ENCODE peak calls at places on chromosomes 3 and 15, in seven cellular contexts. R is heart left ventricle, G is adrenal gland, H is neural progenitor cell, X is adipocyte, L is SJCRH30, D is SJSA1. O is an unnamed sample. For H3K27me3 and H3K9me3, the result is how much of the 10 kb centered on the place peaks cover.

GRCh38 chr3:64342940-64343691 is 117.8 kb upstream of the PRICKLE2 start:
- DNase-seq in H (peak), G (peak), R (no peak), X (peak), D (peak), L (no peak), O (no peak)

GRCh38 chr15:81940467-81941451 is 105.1 kb downstream of the MEX3B start:
- DNase-seq in L (peak), H (no peak), R (no peak), G (no peak), D (peak), X (peak), O (no peak)

GRCh38 chr15:29124581-29125381 is 144.8 kb downstream of the NSMCE3 start:
- DNase-seq in D (no peak), R (peak), G (no peak), H (peak), L (peak), X (peak), O (no peak)

GRCh38 chr3:179853176-179853575 is 183.6 kb downstream of the PEX5L start:
- DNase-seq in D (no peak), H (no peak), L (no peak), X (peak), R (peak), G (no peak), O (no peak)

GRCh38 chr15:101286471-101287114 is 8.5 kb downstream of the SNRPA1 start:
- DNase-seq in R (no peak), L (no peak), X (no peak), D (no peak), H (no peak), G (no peak), O (no peak)

GRCh38 chr15:69474846-69475455 is 22.3 kb downstream of the RPLP1 start:
- DNase-seq in L (no peak), G (no peak), H (no peak), R (no peak), X (no peak), D (peak), O (no peak)

GRCh38 chr3:31039145-31039544 is 144.7 kb upstream of the GADL1 start:
- DNase-seq in X (no peak), R (no peak), H (no peak), G (no peak), D (no peak), L (no peak), O (no peak)

GRCh38 chr15:35308802-35309201 is 223.7 kb upstream of the NANOGP8 start:
- DNase-seq in R (peak), X (peak), G (no peak), L (no peak), D (peak), H (no peak), O (peak)

GRCh38 chr3:151843275-151843674 is 29.4 kb downstream of the AADAC start:
- DNase-seq in X (peak), R (no peak), D (no peak), L (peak), G (no peak), H (no peak), O (no peak)

GRCh38 chr3:16906679-16907078 is 21.9 kb downstream of the PLCL2 start:
- DNase-seq in R (no peak), L (peak), X (peak), G (peak), D (peak), H (no peak), O (no peak)

GRCh38 chr15:67820992-67821783 is 4.1 kb upstream of the SKOR1 start:
- DNase-seq in L (no peak), H (peak), G (peak), R (peak), D (peak), X (peak), O (no peak)

GRCh38 chr3:22627993-22628499 is 575.1 kb upstream of the UBE2E2 start:
- DNase-seq in H (peak), L (no peak), D (no peak), R (no peak), G (no peak), X (no peak), O (no peak)

GRCh38 chr15:101306341-101307047 is 11.4 kb upstream of the SNRPA1 start:
- DNase-seq in X (no peak), L (no peak), R (no peak), G (peak), H (no peak), D (no peak), O (no peak)

GRCh38 chr3:143016321-143016972 is 15.1 kb downstream of the U2SURP start:
- DNase-seq in H (no peak), X (peak), G (no peak), R (no peak), D (no peak), L (peak), O (no peak)

GRCh38 chr3:176430244-176430893 is 766.9 kb downstream of the TBL1XR1 start:
- DNase-seq in H (peak), L (peak), D (no peak), G (no peak), R (no peak), X (peak), O (no peak)

GRCh38 chr3:147412491-147412916 is 3.3 kb downstream of the ZIC1 start:
- DNase-seq in G (no peak), L (no peak), D (no peak), H (peak), R (no peak), X (no peak), O (no peak)

GRCh38 chr3:22089284-22089683 is 338.3 kb upstream of the ZNF385D start:
- DNase-seq in G (no peak), D (no peak), X (peak), R (no peak), H (peak), L (peak), O (no peak)

GRCh38 chr15:41161736-41162135 is 45.7 kb upstream of the INO80 start:
- DNase-seq in L (no peak), R (no peak), H (no peak), G (no peak), D (no peak), X (no peak), O (no peak)

DNA sequence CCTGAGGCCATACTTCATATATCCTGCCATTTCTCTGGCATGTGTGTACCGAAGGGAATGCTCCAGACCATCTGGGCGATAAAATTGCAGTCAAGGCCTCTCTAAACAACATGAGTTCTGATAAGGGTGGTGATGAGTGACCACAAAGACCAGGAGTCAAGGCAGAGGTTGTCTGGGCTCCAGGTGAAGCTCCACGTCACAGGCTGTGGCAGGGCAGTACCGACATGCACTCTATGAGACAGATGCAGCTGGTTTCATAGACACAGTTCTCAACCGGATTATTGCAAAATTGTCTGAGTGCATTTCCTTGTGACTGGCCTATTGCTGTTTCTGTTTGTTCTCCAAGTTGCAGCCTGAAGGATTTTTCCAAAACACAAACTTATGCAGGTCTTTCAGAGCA is 157.5 kb upstream of the HES1 start:
- DNase-seq in G (no peak), D (no peak), H (no peak), R (no peak), L (no peak), X (no peak), O (no peak)
- H3K27me3 ChIP-seq in G (under half), D (under half), H (under half), R (under half), L (under half), X (under half), O (under half)

GRCh38 chr3:20572473-20572872 is 386.5 kb upstream of the SGO1 start:
- DNase-seq in G (no peak), R (no peak), H (no peak), X (no peak), D (no peak), L (no peak), O (no peak)
- H3K9me3 ChIP-seq in G (under half), R (under half), H (under half), X (under half), D (under half), L (under half), O (under half)

GRCh38 chr3:52827866-52828376 is 2.6 kb downstream of the ITIH4 start:
- DNase-seq in X (no peak), D (no peak), G (no peak), R (no peak), L (no peak), H (peak), O (no peak)
- H3K4me3 ChIP-seq in X (no peak), D (no peak), G (no peak), R (no peak), L (no peak), H (no peak), O (no peak)

GRCh38 chr15:88803241-88803919 is at the start of gene ACAN:
- DNase-seq in H (peak), D (no peak), X (no peak), G (no peak), L (no peak), R (no peak), O (no peak)
- H3K27me3 ChIP-seq in H (half or more), D (half or more), X (under half), G (under half), L (under half), R (under half), O (under half)

DNA sequence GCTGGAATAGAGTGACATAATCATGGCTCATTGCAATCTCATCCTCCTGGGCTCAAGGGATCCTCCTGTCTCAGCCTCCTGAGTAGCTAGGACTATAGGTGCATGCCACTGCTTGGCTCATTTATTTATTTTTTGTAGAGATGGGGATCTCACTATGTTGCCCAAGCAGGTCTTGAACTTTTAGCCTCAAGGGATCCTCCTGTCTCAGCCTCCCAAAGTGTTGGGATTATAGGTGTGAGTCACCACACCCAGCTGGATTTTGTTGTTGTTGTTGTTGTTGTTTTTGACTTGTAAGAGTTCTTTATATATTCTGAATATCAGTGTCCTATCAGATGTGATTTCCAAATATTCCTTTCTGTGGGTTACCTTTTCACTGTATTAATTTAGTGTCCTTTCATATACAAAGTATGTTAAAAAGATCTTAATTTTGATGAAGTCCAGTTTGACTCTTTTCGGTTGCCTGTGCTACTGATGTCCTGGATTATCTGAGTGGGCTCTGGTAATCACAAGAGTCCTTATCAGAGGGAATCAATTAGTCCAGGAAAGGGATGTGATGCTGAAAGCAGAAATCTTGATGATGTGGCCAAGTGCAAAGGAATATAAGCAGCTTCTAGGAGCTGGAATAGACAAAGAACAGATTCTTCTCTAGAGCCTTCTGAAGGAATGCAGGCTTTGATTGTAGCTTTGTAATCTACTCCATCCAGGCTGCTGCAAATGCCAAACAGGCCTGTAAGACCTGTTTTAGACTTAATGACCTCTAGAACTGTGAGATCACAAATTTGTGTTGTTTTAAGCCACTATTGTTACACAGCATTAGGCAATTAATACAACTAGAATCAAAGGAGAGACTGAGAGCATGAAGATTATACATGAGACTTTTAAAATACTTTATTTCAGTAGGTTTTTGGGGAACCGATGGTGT is 30.2 kb downstream of the NCK1 start:
- DNase-seq in L (no peak), H (no peak), X (no peak), G (no peak), R (no peak), D (no peak), O (no peak)
- H3K9me3 ChIP-seq in L (under half), H (under half), X (under half), G (under half), R (under half), D (under half), O (under half)

DNA sequence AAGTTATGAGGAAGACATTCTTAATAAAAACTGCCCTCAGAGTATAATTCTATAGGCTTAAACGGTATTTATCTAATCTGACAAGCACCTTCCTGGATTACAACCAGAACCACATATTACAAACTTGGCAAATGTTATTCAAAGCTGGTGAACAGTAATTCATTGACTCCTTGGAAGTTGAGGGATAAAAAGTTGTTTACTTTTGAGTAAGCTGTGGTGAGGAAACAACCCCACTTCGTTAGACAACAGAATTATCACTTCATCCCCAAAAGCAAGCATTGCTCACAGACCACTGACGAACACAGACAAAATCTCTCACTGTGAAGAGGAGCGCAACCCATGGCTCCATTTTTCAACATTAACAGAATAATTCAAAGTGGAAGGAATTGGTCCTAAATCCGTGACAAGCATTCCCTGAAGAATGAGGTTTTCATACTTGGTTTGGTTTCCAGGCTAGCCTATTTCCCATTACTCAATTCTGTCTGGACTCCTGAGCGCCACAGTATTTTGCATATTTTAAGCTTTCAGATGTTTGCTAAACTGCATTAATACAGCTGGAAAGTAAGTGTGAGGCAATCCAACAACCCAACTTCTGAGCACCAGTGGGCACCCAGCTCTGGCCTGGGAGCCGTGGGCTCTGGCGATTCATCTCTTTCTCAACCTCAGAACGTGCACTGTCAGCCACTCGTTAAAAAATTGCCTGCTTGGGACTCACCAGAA is 32.6 kb downstream of the LRIG1 start:
- DNase-seq in H (no peak), L (peak), R (no peak), X (peak), G (no peak), D (no peak), O (no peak)
- H3K4me3 ChIP-seq in H (no peak), L (no peak), R (no peak), X (no peak), G (no peak), D (no peak), O (no peak)

GRCh38 chr15:48644498-48644826 is 1.0 kb downstream of the FBN1 start:
- DNase-seq in D (peak), H (no peak), X (no peak), R (peak), G (peak), L (peak), O (peak)

GRCh38 chr15:48644827-48645557 is 517 bp downstream of the FBN1 start:
- DNase-seq in H (peak), G (peak), R (peak), X (peak), L (peak), D (peak), O (peak)

GRCh38 chr15:48647963-48648362 is 2.5 kb upstream of the FBN1 start:
- DNase-seq in X (peak), H (peak), D (no peak), L (peak), R (no peak), G (no peak), O (no peak)

GRCh38 chr15:48645558-48646330 is at the start of gene FBN1:
- DNase-seq in H (peak), D (peak), G (peak), L (peak), R (peak), X (peak), O (peak)

GRCh38 chr15:48646364-48646763 is 855 bp upstream of the FBN1 start:
- DNase-seq in R (no peak), L (no peak), X (no peak), D (no peak), H (no peak), G (peak), O (peak)
- H3K27me3 ChIP-seq in R (under half), L (under half), X (under half), D (under half), H (under half), G (under half), O (under half)

DNA sequence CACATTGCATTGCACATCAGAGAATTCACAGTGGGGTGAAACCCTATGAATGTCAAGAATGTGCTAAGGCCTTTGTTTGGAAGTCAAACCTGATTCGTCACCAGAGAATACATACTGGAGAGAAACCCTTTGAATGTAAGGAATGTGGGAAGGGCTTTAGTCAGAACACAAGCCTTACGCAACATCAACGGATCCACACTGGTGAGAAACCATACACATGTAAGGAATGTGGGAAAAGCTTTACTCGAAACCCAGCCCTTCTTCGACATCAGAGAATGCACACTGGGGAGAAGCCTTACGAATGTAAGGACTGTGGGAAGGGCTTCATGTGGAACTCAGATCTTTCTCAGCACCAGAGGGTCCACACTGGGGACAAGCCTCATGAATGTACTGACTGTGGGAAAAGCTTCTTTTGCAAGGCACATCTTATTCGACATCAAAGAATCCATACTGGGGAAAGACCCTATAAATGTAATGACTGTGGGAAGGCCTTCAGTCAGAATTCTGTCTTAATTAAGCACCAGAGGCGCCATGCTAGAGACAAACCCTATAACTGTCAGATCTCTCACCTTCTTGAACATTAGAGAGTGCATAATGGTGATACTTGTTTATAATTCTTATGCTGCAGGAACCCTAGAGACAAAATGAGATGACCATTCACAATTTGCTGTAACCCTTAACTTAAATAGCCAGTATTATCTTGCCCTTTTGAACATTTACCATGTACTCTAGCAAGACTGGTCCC is 9.0 kb downstream of the ZNF662 start:
- DNase-seq in R (no peak), H (peak), G (no peak), X (no peak), D (no peak), L (no peak), O (no peak)
- H3K9me3 ChIP-seq in R (under half), H (under half), G (under half), X (half or more), D (under half), L (under half), O (half or more)

GRCh38 chr3:185825639-185826481 is 1.0 kb upstream of the IGF2BP2 start:
- DNase-seq in D (peak), X (peak), L (peak), H (peak), G (peak), R (peak), O (peak)
- H3K4me3 ChIP-seq in D (peak), X (peak), L (peak), H (peak), G (peak), R (peak), O (peak)

DNA sequence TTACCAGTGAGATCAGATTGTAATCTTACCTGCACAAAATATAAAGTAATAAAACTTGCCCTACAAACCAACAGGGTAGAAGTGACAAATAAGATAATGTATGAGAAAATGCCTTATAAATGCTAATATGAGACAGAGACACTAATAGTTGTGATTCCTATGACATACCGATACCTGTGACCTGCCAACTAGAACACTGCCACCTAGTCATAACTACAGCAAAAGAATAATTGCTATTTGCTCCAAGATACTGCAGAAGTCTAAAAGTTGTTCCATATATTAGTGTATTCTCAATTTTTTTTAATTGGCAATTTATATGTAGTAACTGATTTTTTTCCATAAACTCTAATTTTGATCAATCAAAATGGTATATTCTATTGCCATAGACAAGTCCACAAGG is 25.3 kb upstream of the GP5 start:
- DNase-seq in D (no peak), X (no peak), G (no peak), H (no peak), R (no peak), L (no peak), O (no peak)
- H3K27me3 ChIP-seq in D (under half), X (under half), G (under half), H (under half), R (under half), L (under half), O (under half)